ENCODE peak calls at places on chromosomes 5 and 9, in eight cellular contexts. One of them, this sample, is unnamed. For H3K36me3, the result is how much of the 10 kb centered on the place peaks cover.

GRCh38 chr5:147339313-147339712 is 104.5 kb downstream of the STK32A start:
- DNase-seq in CD8-positive, alpha-beta memory T cell: no peak
- DNase-seq in HepG2: no peak
- DNase-seq in SJSA1: no peak
- DNase-seq in neuronal stem cell: no peak
- DNase-seq in HCT116: no peak
- DNase-seq in brain microvascular endothelial cell: no peak
- DNase-seq in fibroblast of lung: no peak
- DNase-seq in this sample: no peak

GRCh38 chr9:130029591-130029990 is 13.4 kb downstream of the FNBP1 start:
- DNase-seq in HepG2: no peak
- DNase-seq in neuronal stem cell: no peak
- DNase-seq in SJSA1: no peak
- DNase-seq in HCT116: no peak
- DNase-seq in fibroblast of lung: no peak
- DNase-seq in CD8-positive, alpha-beta memory T cell: no peak
- DNase-seq in brain microvascular endothelial cell: no peak
- DNase-seq in this sample: no peak

GRCh38 chr9:88751781-88752180 is 216.8 kb downstream of the NXNL2 start:
- DNase-seq in SJSA1: no peak
- DNase-seq in CD8-positive, alpha-beta memory T cell: no peak
- DNase-seq in HCT116: no peak
- DNase-seq in neuronal stem cell: no peak
- DNase-seq in fibroblast of lung: no peak
- DNase-seq in brain microvascular endothelial cell: no peak
- DNase-seq in HepG2: no peak
- DNase-seq in this sample: no peak

GRCh38 chr5:172497591-172498255 is 43.4 kb upstream of the SH3PXD2B start:
- DNase-seq in HCT116: no peak
- DNase-seq in neuronal stem cell: no peak
- DNase-seq in fibroblast of lung: no peak
- DNase-seq in SJSA1: peak
- DNase-seq in brain microvascular endothelial cell: no peak
- DNase-seq in HepG2: no peak
- DNase-seq in CD8-positive, alpha-beta memory T cell: no peak
- DNase-seq in this sample: peak

GRCh38 chr5:1561402-1561929 is 37.7 kb upstream of the LPCAT1 start:
- DNase-seq in SJSA1: no peak
- DNase-seq in neuronal stem cell: no peak
- DNase-seq in HepG2: no peak
- DNase-seq in brain microvascular endothelial cell: no peak
- DNase-seq in CD8-positive, alpha-beta memory T cell: no peak
- DNase-seq in HCT116: no peak
- DNase-seq in fibroblast of lung: no peak
- DNase-seq in this sample: no peak

GRCh38 chr9:74666625-74667316 is 169.6 kb downstream of the RORB start:
- DNase-seq in HepG2: no peak
- DNase-seq in fibroblast of lung: peak
- DNase-seq in CD8-positive, alpha-beta memory T cell: no peak
- DNase-seq in neuronal stem cell: no peak
- DNase-seq in brain microvascular endothelial cell: no peak
- DNase-seq in SJSA1: no peak
- DNase-seq in HCT116: no peak
- DNase-seq in this sample: no peak

GRCh38 chr5:68661237-68661636 is 432.6 kb upstream of the SLC30A5 start:
- DNase-seq in HepG2: peak
- DNase-seq in SJSA1: no peak
- DNase-seq in fibroblast of lung: no peak
- DNase-seq in CD8-positive, alpha-beta memory T cell: no peak
- DNase-seq in neuronal stem cell: no peak
- DNase-seq in brain microvascular endothelial cell: peak
- DNase-seq in HCT116: no peak
- DNase-seq in this sample: no peak

GRCh38 chr9:116953271-116953670 is 266.2 kb downstream of the TRIM32 start:
- DNase-seq in fibroblast of lung: no peak
- DNase-seq in CD8-positive, alpha-beta memory T cell: no peak
- DNase-seq in HepG2: no peak
- DNase-seq in brain microvascular endothelial cell: no peak
- DNase-seq in SJSA1: no peak
- DNase-seq in HCT116: no peak
- DNase-seq in neuronal stem cell: no peak
- DNase-seq in this sample: no peak

GRCh38 chr5:72129730-72130129 is 22.5 kb downstream of the MAP1B start:
- DNase-seq in CD8-positive, alpha-beta memory T cell: no peak
- DNase-seq in SJSA1: no peak
- DNase-seq in HepG2: no peak
- DNase-seq in HCT116: no peak
- DNase-seq in neuronal stem cell: no peak
- DNase-seq in fibroblast of lung: peak
- DNase-seq in brain microvascular endothelial cell: no peak
- DNase-seq in this sample: no peak

GRCh38 chr5:143546394-143546793 is 142.9 kb upstream of the NR3C1 start:
- DNase-seq in HepG2: no peak
- DNase-seq in fibroblast of lung: no peak
- DNase-seq in SJSA1: no peak
- DNase-seq in HCT116: no peak
- DNase-seq in neuronal stem cell: no peak
- DNase-seq in CD8-positive, alpha-beta memory T cell: no peak
- DNase-seq in brain microvascular endothelial cell: no peak
- DNase-seq in this sample: no peak

GRCh38 chr5:42423285-42424152 is at the start of gene GHR:
- DNase-seq in brain microvascular endothelial cell: peak
- DNase-seq in HCT116: peak
- DNase-seq in fibroblast of lung: peak
- DNase-seq in neuronal stem cell: peak
- DNase-seq in CD8-positive, alpha-beta memory T cell: no peak
- DNase-seq in SJSA1: peak
- DNase-seq in HepG2: peak
- DNase-seq in this sample: peak

GRCh38 chr5:138352722-138353549 is 451 bp downstream of the KDM3B start:
- DNase-seq in HCT116: no peak
- DNase-seq in SJSA1: peak
- DNase-seq in neuronal stem cell: peak
- DNase-seq in fibroblast of lung: peak
- DNase-seq in brain microvascular endothelial cell: peak
- DNase-seq in HepG2: peak
- DNase-seq in CD8-positive, alpha-beta memory T cell: peak
- DNase-seq in this sample: peak

GRCh38 chr5:138351056-138351455 is 1.4 kb upstream of the KDM3B start:
- DNase-seq in CD8-positive, alpha-beta memory T cell: no peak
- DNase-seq in fibroblast of lung: peak
- DNase-seq in neuronal stem cell: no peak
- DNase-seq in HCT116: no peak
- DNase-seq in HepG2: no peak
- DNase-seq in SJSA1: no peak
- DNase-seq in brain microvascular endothelial cell: peak
- DNase-seq in this sample: no peak

GRCh38 chr5:138352071-138352721 is at the start of gene KDM3B:
- DNase-seq in neuronal stem cell: peak
- DNase-seq in HCT116: peak
- DNase-seq in CD8-positive, alpha-beta memory T cell: peak
- DNase-seq in brain microvascular endothelial cell: peak
- DNase-seq in fibroblast of lung: peak
- DNase-seq in HepG2: peak
- DNase-seq in SJSA1: peak
- DNase-seq in this sample: peak

GRCh38 chr5:138351517-138351916 is 968 bp upstream of the KDM3B start:
- DNase-seq in CD8-positive, alpha-beta memory T cell: no peak
- DNase-seq in brain microvascular endothelial cell: no peak
- DNase-seq in fibroblast of lung: no peak
- DNase-seq in neuronal stem cell: no peak
- DNase-seq in SJSA1: no peak
- DNase-seq in HepG2: no peak
- DNase-seq in HCT116: no peak
- DNase-seq in this sample: no peak

GRCh38 chr5:138349842-138350635 is 2.4 kb upstream of the KDM3B start:
- DNase-seq in SJSA1: no peak
- DNase-seq in neuronal stem cell: no peak
- DNase-seq in HCT116: no peak
- DNase-seq in HepG2: no peak
- DNase-seq in brain microvascular endothelial cell: no peak
- DNase-seq in fibroblast of lung: peak
- DNase-seq in CD8-positive, alpha-beta memory T cell: no peak
- DNase-seq in this sample: no peak
- H3K36me3 ChIP-seq in SJSA1: half or more
- H3K36me3 ChIP-seq in neuronal stem cell: under half
- H3K36me3 ChIP-seq in HCT116: under half
- H3K36me3 ChIP-seq in HepG2: under half
- H3K36me3 ChIP-seq in brain microvascular endothelial cell: under half
- H3K36me3 ChIP-seq in fibroblast of lung: under half
- H3K36me3 ChIP-seq in CD8-positive, alpha-beta memory T cell: under half
- H3K36me3 ChIP-seq in this sample: under half

GRCh38 chr5:168624850-168625357 is 45.7 kb upstream of the PANK3 start:
- DNase-seq in HCT116: no peak
- DNase-seq in brain microvascular endothelial cell: no peak
- DNase-seq in SJSA1: no peak
- DNase-seq in HepG2: peak
- DNase-seq in fibroblast of lung: no peak
- DNase-seq in CD8-positive, alpha-beta memory T cell: no peak
- DNase-seq in neuronal stem cell: no peak
- DNase-seq in this sample: no peak

GRCh38 chr5:168620807-168621206 is 41.6 kb upstream of the PANK3 start:
- DNase-seq in HepG2: no peak
- DNase-seq in fibroblast of lung: no peak
- DNase-seq in HCT116: no peak
- DNase-seq in brain microvascular endothelial cell: no peak
- DNase-seq in CD8-positive, alpha-beta memory T cell: no peak
- DNase-seq in SJSA1: no peak
- DNase-seq in neuronal stem cell: no peak
- DNase-seq in this sample: no peak
- H3K36me3 ChIP-seq in HepG2: under half
- H3K36me3 ChIP-seq in fibroblast of lung: under half
- H3K36me3 ChIP-seq in HCT116: under half
- H3K36me3 ChIP-seq in brain microvascular endothelial cell: under half
- H3K36me3 ChIP-seq in CD8-positive, alpha-beta memory T cell: under half
- H3K36me3 ChIP-seq in SJSA1: under half
- H3K36me3 ChIP-seq in neuronal stem cell: under half
- H3K36me3 ChIP-seq in this sample: under half

GRCh38 chr5:75363111-75363510 is 26.1 kb downstream of the HMGCR start:
- DNase-seq in brain microvascular endothelial cell: no peak
- DNase-seq in HepG2: no peak
- DNase-seq in neuronal stem cell: no peak
- DNase-seq in fibroblast of lung: no peak
- DNase-seq in SJSA1: no peak
- DNase-seq in CD8-positive, alpha-beta memory T cell: no peak
- DNase-seq in HCT116: no peak
- DNase-seq in this sample: no peak
- H3K36me3 ChIP-seq in brain microvascular endothelial cell: under half
- H3K36me3 ChIP-seq in HepG2: under half
- H3K36me3 ChIP-seq in neuronal stem cell: under half
- H3K36me3 ChIP-seq in fibroblast of lung: under half
- H3K36me3 ChIP-seq in SJSA1: under half
- H3K36me3 ChIP-seq in CD8-positive, alpha-beta memory T cell: under half
- H3K36me3 ChIP-seq in HCT116: under half
- H3K36me3 ChIP-seq in this sample: under half

DNA sequence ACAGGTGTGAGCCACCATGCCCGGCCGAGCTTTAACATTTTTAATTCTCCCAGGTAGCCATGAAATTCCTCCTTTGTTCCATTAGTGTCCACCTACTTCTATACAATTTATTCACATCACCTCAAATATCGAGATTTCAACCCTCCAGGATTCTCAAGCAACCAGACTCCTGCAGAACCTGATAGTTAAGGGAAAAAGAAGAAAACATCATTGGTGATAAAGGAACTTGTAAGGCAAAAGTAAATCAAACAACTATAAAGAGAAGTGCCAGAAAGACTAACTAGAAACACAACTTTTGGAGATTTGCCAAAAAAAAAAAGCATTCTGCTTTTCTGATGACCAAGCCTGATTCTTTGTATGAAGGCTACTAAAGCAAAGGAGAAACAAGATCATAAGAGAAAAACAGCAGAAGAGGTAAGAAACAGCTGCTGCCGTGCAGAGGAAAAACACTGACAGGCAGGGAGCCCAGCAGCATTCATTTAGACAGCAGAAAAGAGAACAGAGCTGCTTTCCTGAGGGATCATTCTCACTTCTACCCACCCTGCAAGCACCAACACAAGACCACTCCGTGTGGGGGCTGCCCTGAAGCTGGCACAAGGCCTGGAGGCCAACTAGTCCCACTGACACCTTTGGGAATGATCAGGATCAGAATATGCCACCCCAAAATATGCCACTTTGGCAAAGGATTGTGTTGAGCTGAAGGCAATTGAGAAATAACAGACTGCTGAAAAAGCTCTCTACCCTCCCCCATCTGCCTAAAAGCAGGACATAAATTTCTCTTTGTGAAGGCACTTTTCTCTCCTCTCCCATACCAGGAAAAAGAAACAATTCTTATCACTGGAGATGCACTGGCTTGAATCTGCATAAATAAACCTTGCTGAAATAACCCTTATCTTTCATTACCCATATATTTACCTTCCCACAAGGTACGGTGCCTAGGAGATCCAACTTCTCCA is 75.1 kb downstream of the ALDH7A1 start:
- DNase-seq in HCT116: no peak
- DNase-seq in CD8-positive, alpha-beta memory T cell: no peak
- DNase-seq in neuronal stem cell: no peak
- DNase-seq in fibroblast of lung: no peak
- DNase-seq in brain microvascular endothelial cell: no peak
- DNase-seq in HepG2: no peak
- DNase-seq in SJSA1: no peak
- DNase-seq in this sample: no peak
- H3K36me3 ChIP-seq in HCT116: under half
- H3K36me3 ChIP-seq in CD8-positive, alpha-beta memory T cell: under half
- H3K36me3 ChIP-seq in neuronal stem cell: under half
- H3K36me3 ChIP-seq in fibroblast of lung: under half
- H3K36me3 ChIP-seq in brain microvascular endothelial cell: under half
- H3K36me3 ChIP-seq in HepG2: under half
- H3K36me3 ChIP-seq in SJSA1: under half
- H3K36me3 ChIP-seq in this sample: under half

GRCh38 chr9:33309903-33310302 is 19.6 kb downstream of the NFX1 start:
- DNase-seq in neuronal stem cell: no peak
- DNase-seq in SJSA1: no peak
- DNase-seq in CD8-positive, alpha-beta memory T cell: no peak
- DNase-seq in HepG2: no peak
- DNase-seq in brain microvascular endothelial cell: no peak
- DNase-seq in HCT116: no peak
- DNase-seq in fibroblast of lung: no peak
- DNase-seq in this sample: no peak
- H3K36me3 ChIP-seq in neuronal stem cell: under half
- H3K36me3 ChIP-seq in SJSA1: under half
- H3K36me3 ChIP-seq in CD8-positive, alpha-beta memory T cell: half or more
- H3K36me3 ChIP-seq in HepG2: under half
- H3K36me3 ChIP-seq in brain microvascular endothelial cell: half or more
- H3K36me3 ChIP-seq in HCT116: half or more
- H3K36me3 ChIP-seq in fibroblast of lung: under half
- H3K36me3 ChIP-seq in this sample: half or more

DNA sequence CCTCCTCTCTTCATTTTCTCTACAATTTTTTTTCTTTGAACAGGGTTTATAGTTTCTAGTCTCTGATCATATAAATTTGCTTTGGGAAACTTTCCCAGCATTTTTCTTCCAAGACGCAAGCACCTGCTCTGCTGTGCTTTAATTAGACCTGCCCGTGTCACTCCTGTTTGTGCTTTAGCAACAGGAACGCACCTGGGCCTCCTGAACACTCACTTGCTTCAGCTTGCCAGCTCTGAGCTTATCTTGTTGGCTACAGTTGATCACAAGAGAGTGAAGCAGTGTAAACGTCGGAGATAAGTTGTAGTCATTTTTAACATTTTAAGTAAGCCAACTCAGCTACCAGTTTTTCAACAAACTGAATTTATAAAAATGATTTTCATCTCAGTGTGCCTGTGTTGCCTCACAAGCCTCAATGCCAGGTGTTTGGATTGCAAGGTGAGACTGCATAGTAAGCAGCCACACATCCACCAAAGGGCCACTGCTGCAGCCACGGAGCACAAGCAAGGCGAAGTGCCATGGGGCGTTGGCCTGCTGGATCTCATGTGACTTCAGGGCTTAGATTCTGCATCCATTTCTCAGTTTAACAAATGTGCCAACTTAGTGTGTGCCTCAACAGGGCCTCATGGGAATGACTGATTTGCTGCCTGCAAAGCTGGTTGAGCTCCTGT is 166.9 kb downstream of the TRIO start:
- DNase-seq in brain microvascular endothelial cell: no peak
- DNase-seq in fibroblast of lung: no peak
- DNase-seq in neuronal stem cell: no peak
- DNase-seq in CD8-positive, alpha-beta memory T cell: no peak
- DNase-seq in SJSA1: no peak
- DNase-seq in HCT116: no peak
- DNase-seq in HepG2: no peak
- DNase-seq in this sample: no peak
- H3K36me3 ChIP-seq in brain microvascular endothelial cell: half or more
- H3K36me3 ChIP-seq in fibroblast of lung: under half
- H3K36me3 ChIP-seq in neuronal stem cell: under half
- H3K36me3 ChIP-seq in CD8-positive, alpha-beta memory T cell: under half
- H3K36me3 ChIP-seq in SJSA1: half or more
- H3K36me3 ChIP-seq in HCT116: under half
- H3K36me3 ChIP-seq in HepG2: under half
- H3K36me3 ChIP-seq in this sample: half or more

This sample was measured in heart left ventricle.